ENCODE peak calls at places on chromosome 10, in four cellular contexts. O, I, P and F are unnamed samples.

GRCh38 chr10:68992721-68993440 is 4.3 kb downstream of the KIFBP start:
- DNase-seq in O (no peak), I (no peak), P (no peak), F (peak)

GRCh38 chr10:126876456-126876855 is 28.8 kb upstream of the DOCK1 start:
- DNase-seq in O (no peak), P (no peak), I (no peak), F (no peak)

GRCh38 chr10:122374859-122375721 is 582 bp downstream of the PLEKHA1 start:
- DNase-seq in O (peak), P (no peak), I (peak), F (peak)

GRCh38 chr10:125698599-125698998 is 15.6 kb upstream of the TEX36 start:
- DNase-seq in O (no peak), P (no peak), I (no peak), F (no peak)

GRCh38 chr10:34757933-34758332 is 57.2 kb downstream of the PARD3 start:
- DNase-seq in O (no peak), I (no peak), P (no peak), F (no peak)

GRCh38 chr10:125482108-125482507 is 200.9 kb downstream of the TEX36 start:
- DNase-seq in I (no peak), O (no peak), P (no peak), F (no peak)

GRCh38 chr10:111030042-111030750 is 46.6 kb upstream of the ADRA2A start:
- DNase-seq in O (no peak), I (no peak), P (no peak), F (no peak)

GRCh38 chr10:52232561-52233350 is 81.3 kb upstream of the DKK1 start:
- DNase-seq in I (no peak), O (no peak), P (no peak), F (no peak)

GRCh38 chr10:35192645-35193249 is 66.1 kb downstream of the CREM start:
- DNase-seq in P (no peak), I (no peak), O (no peak), F (peak)

GRCh38 chr10:986137-986825 is 2.0 kb upstream of the GTPBP4 start:
- DNase-seq in O (no peak), P (no peak), I (no peak), F (peak)

GRCh38 chr10:35420044-35420443 is 83.7 kb downstream of the CCNY start:
- DNase-seq in I (no peak), P (no peak), O (no peak), F (peak)

GRCh38 chr10:99558708-99559107 is 26.0 kb downstream of the NKX2-3 start:
- DNase-seq in P (no peak), I (no peak), O (no peak), F (no peak)

GRCh38 chr10:119325131-119325530 is 117.8 kb downstream of the GRK5 start:
- DNase-seq in I (no peak), P (no peak), O (no peak), F (no peak)

GRCh38 chr10:44857363-44858016 is 53.6 kb upstream of the TMEM72 start:
- DNase-seq in P (peak), I (peak), O (peak), F (peak)

GRCh38 chr10:84156768-84157167 is 16.8 kb upstream of the GPR15LG start:
- DNase-seq in P (no peak), O (no peak), I (no peak), F (peak)

GRCh38 chr10:58319599-58319998 is 15.2 kb upstream of the UBE2D1 start:
- DNase-seq in I (no peak), P (no peak), O (no peak), F (no peak)

GRCh38 chr10:112360308-112361270 is 13.3 kb upstream of the ACSL5 start:
- DNase-seq in I (no peak), P (no peak), O (no peak), F (peak)

GRCh38 chr10:100033766-100034418 is 24.1 kb upstream of the DNMBP start:
- DNase-seq in P (no peak), O (no peak), I (no peak), F (no peak)

GRCh38 chr10:91381562-91381923 is 28.6 kb upstream of the HECTD2 start:
- DNase-seq in I (no peak), O (no peak), P (no peak), F (no peak)

GRCh38 chr10:101011517-101012423 is 12.2 kb downstream of the LZTS2 start:
- DNase-seq in I (peak), P (no peak), O (no peak), F (peak)

GRCh38 chr10:21519981-21520436 is 5.5 kb downstream of the SKIDA1 start:
- DNase-seq in O (no peak), P (no peak), I (no peak), F (peak)

GRCh38 chr10:110420401-110421193 is 77.1 kb upstream of the DUSP5 start:
- DNase-seq in P (no peak), I (no peak), O (no peak), F (peak)

GRCh38 chr10:48187713-48188541 is 86.6 kb downstream of the FRMPD2 start:
- DNase-seq in I (no peak), O (no peak), P (no peak), F (no peak)

GRCh38 chr10:12712284-12712983 is 289.1 kb downstream of the CCDC3 start:
- DNase-seq in O (no peak), P (no peak), I (no peak), F (no peak)

GRCh38 chr10:133308431-133309110 is at the start of the genes TUBGCP2 and ZNF511:
- DNase-seq in P (no peak), I (peak), O (peak), F (peak)
- H4K91ac ChIP-seq in P (no peak), I (no peak), O (peak), F (peak)

GRCh38 chr10:28470873-28471704 is 61.8 kb upstream of the WAC start:
- DNase-seq in I (no peak), P (no peak), O (no peak), F (no peak)
- H4K91ac ChIP-seq in I (no peak), P (no peak), O (no peak), F (no peak)

DNA sequence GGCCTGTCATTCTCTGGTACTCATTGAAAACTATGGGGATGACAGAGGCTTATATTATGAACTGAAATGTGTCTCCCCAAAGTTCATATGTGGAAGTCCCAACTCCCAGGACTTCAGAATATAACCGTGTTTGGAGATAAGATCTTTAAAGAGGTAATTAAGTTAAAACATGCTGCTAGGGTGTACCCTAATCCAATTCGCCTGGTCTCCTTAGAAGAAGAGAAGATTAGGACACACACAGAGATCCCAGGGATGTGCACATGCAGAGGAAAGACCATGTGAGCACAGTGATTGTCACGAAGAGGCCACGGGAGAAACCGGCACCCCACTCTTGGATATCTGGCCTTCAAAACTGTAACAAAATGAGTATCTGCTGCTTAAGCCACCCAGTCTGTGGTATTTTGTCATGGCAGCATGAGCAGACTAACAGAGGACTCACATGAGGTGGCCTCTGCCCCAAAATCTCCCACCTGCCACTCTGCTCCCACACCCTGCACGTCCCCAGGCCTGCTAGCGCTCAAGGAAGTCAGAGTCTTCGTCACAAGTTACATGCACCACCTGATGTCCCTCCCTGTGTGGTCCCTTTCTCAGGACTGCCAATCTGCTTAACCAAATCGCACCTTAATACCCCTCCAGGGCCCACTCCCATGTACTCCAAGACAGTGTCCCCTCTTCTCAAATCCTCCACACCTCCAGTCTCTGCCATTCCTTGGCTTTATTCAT is 26.8 kb downstream of the PLAC9 start:
- DNase-seq in P (no peak), I (no peak), O (no peak), F (no peak)
- H4K91ac ChIP-seq in P (no peak), I (no peak), O (peak), F (peak)

GRCh38 chr10:103757531-103758293 is 97.7 kb downstream of the SH3PXD2A start:
- DNase-seq in P (no peak), I (peak), O (no peak), F (peak)

GRCh38 chr10:103761075-103761920 is 94.1 kb downstream of the SH3PXD2A start:
- DNase-seq in O (no peak), P (no peak), I (no peak), F (no peak)

GRCh38 chr10:103759100-103759781 is 96.1 kb downstream of the SH3PXD2A start:
- DNase-seq in P (no peak), O (no peak), I (no peak), F (peak)

GRCh38 chr10:103756277-103756869 is 99.0 kb downstream of the SH3PXD2A start:
- DNase-seq in O (no peak), I (no peak), P (no peak), F (no peak)

DNA sequence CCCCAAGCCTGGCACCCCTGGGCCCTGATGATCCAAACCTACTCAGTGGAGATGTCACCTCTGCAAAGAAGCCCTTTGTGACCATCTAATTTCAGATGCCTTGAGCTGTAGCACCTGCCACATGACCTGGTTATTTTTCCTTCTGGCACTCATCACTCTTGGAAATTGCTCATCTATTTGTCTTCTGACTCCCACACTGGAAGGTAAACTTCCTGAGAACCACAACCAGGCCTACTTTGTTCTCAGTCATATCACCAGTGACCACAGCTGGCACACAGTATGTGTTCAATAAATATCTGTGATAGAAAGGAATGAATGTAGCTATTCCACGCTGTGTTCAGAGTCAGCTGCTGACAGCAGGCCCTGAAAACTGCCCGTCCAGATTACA is 97.1 kb downstream of the SH3PXD2A start:
- DNase-seq in I (no peak), O (no peak), P (no peak), F (peak)
- H4K91ac ChIP-seq in I (no peak), O (no peak), P (no peak), F (peak)

GRCh38 chr10:93752761-93753160 is 5.0 kb upstream of the LGI1 start:
- DNase-seq in P (no peak), O (no peak), I (no peak), F (peak)

GRCh38 chr10:93753621-93754250 is 4.0 kb upstream of the LGI1 start:
- DNase-seq in O (no peak), I (no peak), P (no peak), F (no peak)

GRCh38 chr10:93756128-93756517 is 1.6 kb upstream of the LGI1 start:
- DNase-seq in O (no peak), I (no peak), P (no peak), F (no peak)

GRCh38 chr10:93755443-93756127 is 2.2 kb upstream of the LGI1 start:
- DNase-seq in P (no peak), O (no peak), I (no peak), F (no peak)

DNA sequence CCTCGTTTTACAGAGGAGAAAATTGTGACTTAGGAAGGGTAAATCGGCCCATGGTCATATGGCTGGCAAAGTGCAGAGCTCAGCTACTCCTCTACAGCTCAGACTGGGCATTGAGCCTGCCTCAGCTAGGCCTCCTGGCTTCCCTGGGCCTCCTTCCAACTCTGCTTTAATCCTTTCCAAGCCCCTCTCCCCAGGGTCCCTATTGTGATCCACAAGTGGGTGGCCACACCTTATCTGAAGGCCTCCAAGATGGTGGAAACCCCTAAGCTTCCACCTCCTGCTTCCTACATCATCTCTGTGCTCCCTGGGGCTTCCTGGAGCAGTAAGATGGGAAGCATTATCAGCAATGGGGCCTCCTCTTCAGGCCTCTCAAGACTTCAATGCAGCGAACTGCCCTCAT is 3.0 kb upstream of the LGI1 start:
- DNase-seq in O (no peak), P (no peak), I (no peak), F (no peak)
- H4K91ac ChIP-seq in O (no peak), P (no peak), I (no peak), F (no peak)

GRCh38 chr10:72029414-72029813 is 58.9 kb downstream of the SPOCK2 start:
- DNase-seq in P (no peak), O (no peak), I (no peak), F (no peak)
- H4K91ac ChIP-seq in P (no peak), O (no peak), I (no peak), F (no peak)

GRCh38 chr10:31157125-31157983 is 125.7 kb upstream of the ZNF438 start:
- DNase-seq in O (no peak), P (no peak), I (no peak), F (peak)
- H4K91ac ChIP-seq in O (no peak), P (no peak), I (no peak), F (peak)

DNA sequence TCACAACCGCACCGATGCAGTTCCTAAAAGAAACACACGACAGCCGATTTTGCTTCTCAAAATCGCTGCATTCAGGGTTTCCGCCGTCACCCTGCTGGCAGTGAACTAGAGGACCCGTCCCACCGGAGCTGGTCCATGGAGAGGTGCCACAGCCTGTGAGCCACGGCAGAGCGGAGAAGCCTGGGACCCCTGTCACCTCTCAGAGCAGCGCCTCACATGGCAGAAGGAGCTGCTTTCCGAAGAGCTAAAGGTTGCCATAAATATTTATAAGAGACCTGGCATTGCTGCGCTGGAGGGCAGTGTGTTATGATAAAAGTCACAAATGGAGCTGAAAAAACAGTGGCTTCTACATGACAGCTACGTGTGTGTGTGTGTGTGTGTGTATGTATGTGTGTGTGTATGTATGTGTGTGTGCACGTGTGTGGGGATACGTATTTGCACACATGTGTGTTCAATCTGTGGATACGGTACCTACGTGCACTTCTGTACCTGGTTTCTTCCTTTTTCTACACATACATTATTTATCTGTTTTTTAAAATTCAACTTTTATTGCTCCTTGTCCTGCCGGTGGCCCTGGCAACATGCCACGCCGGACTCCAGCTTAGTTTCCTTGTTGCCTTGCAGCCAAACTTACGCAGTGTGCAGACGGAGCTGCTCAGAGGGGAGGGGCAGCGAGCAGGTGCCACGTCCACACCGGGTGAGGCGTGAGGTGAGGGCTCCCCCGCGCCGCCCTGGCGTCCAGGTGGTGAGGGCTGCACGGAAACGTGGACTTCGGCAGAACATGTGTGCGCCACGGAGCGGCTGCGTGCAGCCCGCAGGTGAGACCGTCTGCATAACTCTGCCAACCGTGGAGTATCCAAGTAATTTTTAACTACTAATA is 115.2 kb upstream of the PITRM1 start:
- DNase-seq in O (no peak), I (no peak), P (no peak), F (no peak)
- H4K91ac ChIP-seq in O (no peak), I (no peak), P (no peak), F (no peak)